ENCODE peak calls at places on chromosomes 2 and 18, in nine cellular contexts. Q, C, R, B, P, K, E, D and N are unnamed samples.

GRCh38 chr2:207265849-207266248 is 100.1 kb upstream of the KLF7 start:
- DNase-seq in Q (no peak), C (no peak), R (peak; percentile 66), B (no peak), P (no peak), K (no peak), E (no peak), D (no peak), N (no peak)

GRCh38 chr2:19648583-19648982 is 253.2 kb downstream of the TTC32 start:
- DNase-seq in Q (no peak), C (no peak), R (peak; percentile 81), B (peak; percentile 88), P (no peak), K (peak; percentile 66), E (no peak), D (no peak), N (no peak)

GRCh38 chr2:219484343-219485200 is 14.1 kb upstream of the GMPPA start:
- DNase-seq in Q (no peak), C (no peak), R (no peak), B (no peak), P (no peak), K (no peak), E (no peak), D (no peak), N (no peak)

GRCh38 chr2:163155279-163155883 is 316.8 kb upstream of the KCNH7 start:
- DNase-seq in Q (no peak), C (peak; percentile 24), R (peak; percentile 32), B (peak; percentile 49), P (no peak), K (peak; percentile 44), E (peak; percentile 59), D (no peak), N (peak; percentile 1)

GRCh38 chr2:241279413-241279812 is 36.1 kb downstream of the HDLBP start:
- DNase-seq in Q (peak; percentile 71), C (no peak), R (no peak), B (peak; percentile 37), P (no peak), K (no peak), E (no peak), D (no peak), N (no peak)

GRCh38 chr2:239113164-239113563 is 265.3 kb downstream of the TWIST2 start:
- DNase-seq in Q (no peak), C (no peak), R (peak; percentile 39), B (peak; percentile 59), P (no peak), K (no peak), E (no peak), D (no peak), N (no peak)

GRCh38 chr2:85433511-85434089 is 15.1 kb downstream of the SH2D6 start:
- DNase-seq in Q (no peak), C (no peak), R (peak; percentile 93), B (peak; percentile 98), P (peak; percentile 90), K (peak; percentile 55), E (no peak), D (peak; percentile 75), N (no peak)

GRCh38 chr2:96143848-96144480 is 1.3 kb downstream of the DUSP2 start:
- DNase-seq in Q (peak; percentile 18), C (no peak), R (no peak), B (no peak), P (no peak), K (peak; percentile 19), E (no peak), D (peak; percentile 61), N (peak; percentile 50)

GRCh38 chr2:19861771-19862170 is 40.0 kb downstream of the TTC32 start:
- DNase-seq in Q (no peak), C (no peak), R (peak; percentile 27), B (peak; percentile 51), P (no peak), K (no peak), E (no peak), D (no peak), N (no peak)

GRCh38 chr2:72147971-72148369 is 308 bp upstream of the CYP26B1 start:
- DNase-seq in Q (no peak), C (peak; percentile 14), R (no peak), B (no peak), P (no peak), K (no peak), E (no peak), D (no peak), N (no peak)

GRCh38 chr18:79494936-79495335 is 99.2 kb downstream of the NFATC1 start:
- DNase-seq in Q (no peak), C (no peak), R (no peak), B (no peak), P (no peak), K (no peak), E (no peak), D (peak; percentile 40), N (no peak)

GRCh38 chr2:1572638-1573037 is 159.4 kb downstream of the TPO start:
- DNase-seq in Q (no peak), C (no peak), R (peak; percentile 77), B (peak; percentile 49), P (no peak), K (no peak), E (no peak), D (peak; percentile 25), N (no peak)

GRCh38 chr2:95207111-95207961 is at the start of gene ZNF892:
- DNase-seq in Q (peak; percentile 89), C (peak; percentile 94), R (peak; percentile 91), B (peak; percentile 82), P (peak; percentile 63), K (peak; percentile 94), E (peak; percentile 90), D (peak; percentile 96), N (peak; percentile 88)

GRCh38 chr18:22428672-22429071 is 11.0 kb upstream of the CTAGE1 start:
- DNase-seq in Q (no peak), C (no peak), R (peak; percentile 21), B (peak; percentile 38), P (no peak), K (peak; percentile 12), E (no peak), D (no peak), N (no peak)

GRCh38 chr2:132618734-132619133 is 51.3 kb downstream of the LYPD1 start:
- DNase-seq in Q (no peak), C (no peak), R (no peak), B (no peak), P (no peak), K (no peak), E (no peak), D (no peak), N (no peak)

GRCh38 chr2:241767464-241768250 is 9.0 kb upstream of the GAL3ST2 start:
- DNase-seq in Q (peak; percentile 2), C (no peak), R (no peak), B (no peak), P (no peak), K (no peak), E (no peak), D (peak; percentile 61), N (no peak)

GRCh38 chr2:10712186-10712809 is 9.1 kb upstream of the ATP6V1C2 start:
- DNase-seq in Q (peak; percentile 32), C (no peak), R (no peak), B (no peak), P (no peak), K (no peak), E (no peak), D (no peak), N (peak; percentile 34)

GRCh38 chr2:186903183-186903582 is 54.2 kb upstream of the ZSWIM2 start:
- DNase-seq in Q (no peak), C (no peak), R (peak; percentile 18), B (peak; percentile 45), P (no peak), K (no peak), E (peak; percentile 56), D (no peak), N (no peak)
- TF ChIP-seq CTCF in Q (peak; percentile 10), C (peak; percentile 17), R (no peak), B (peak; percentile 49), P (peak; percentile 14), K (peak; percentile 44), E (no peak), D (peak; percentile 44), N (no peak)

DNA sequence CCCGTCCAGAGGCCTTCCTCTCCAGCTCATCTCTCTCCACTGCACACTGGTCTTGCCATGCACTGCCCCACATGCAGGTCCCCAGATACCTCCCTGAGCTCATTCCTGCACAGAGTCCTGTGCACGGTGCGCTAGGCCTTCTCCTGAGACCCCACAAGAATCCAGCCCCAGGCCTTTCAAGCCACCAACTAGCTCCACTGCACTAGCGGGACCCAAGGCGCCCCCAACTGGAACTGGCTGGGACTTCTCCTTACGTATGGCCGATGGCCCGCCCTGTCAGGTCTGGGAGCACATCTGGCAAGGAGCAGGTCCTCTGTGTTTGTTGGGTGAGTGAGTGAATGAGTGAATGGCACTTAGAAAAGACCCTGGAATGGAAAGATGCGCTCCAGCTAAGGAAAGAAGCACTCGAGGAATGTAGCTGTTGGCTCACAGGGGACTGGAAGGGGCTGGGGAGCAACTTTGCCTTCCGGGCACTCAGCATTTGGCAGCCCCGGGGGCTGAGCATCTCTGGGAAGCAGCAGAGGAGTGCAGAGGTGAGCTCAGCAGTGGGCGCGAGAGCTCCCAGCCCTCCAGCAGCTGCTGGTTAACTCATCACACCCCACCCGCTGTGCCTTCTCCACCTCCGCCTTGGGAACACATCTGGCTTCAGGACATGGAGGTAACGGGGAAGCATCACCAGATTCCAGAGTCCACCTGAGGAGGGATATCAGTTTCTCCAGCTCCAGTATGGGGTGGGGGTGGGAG is 223.1 kb downstream of the GLI2 start:
- DNase-seq in Q (peak; percentile 11), C (no peak), R (no peak), B (no peak), P (no peak), K (no peak), E (no peak), D (no peak), N (peak; percentile 20)
- TF ChIP-seq CTCF in Q (peak; percentile 34), C (no peak), R (peak; percentile 21), B (peak; percentile 39), P (peak; percentile 44), K (peak; percentile 6), E (no peak), D (no peak), N (no peak)

DNA sequence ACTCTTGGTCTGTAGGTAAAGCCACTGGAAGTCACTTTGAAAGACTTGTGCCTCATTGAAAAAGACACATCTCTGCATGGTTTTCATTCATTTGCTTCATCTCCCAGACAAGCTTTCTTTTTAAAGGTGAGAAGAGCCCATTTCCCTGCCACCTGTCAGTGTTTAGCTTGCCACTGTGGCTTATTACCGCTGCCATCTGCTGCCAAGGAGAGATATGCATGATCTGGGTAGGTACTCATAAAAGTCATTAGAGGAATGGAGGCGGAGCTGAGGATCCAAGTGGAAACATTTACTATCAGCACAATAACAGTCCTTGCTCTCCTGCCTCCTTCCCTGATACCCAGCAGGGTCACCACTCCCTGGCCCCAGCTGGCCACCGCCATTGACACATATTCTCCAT is 390.4 kb downstream of the TSN start:
- DNase-seq in Q (no peak), C (no peak), R (no peak), B (no peak), P (no peak), K (no peak), E (no peak), D (no peak), N (no peak)
- TF ChIP-seq CTCF in Q (peak; percentile 8), C (no peak), R (no peak), B (no peak), P (no peak), K (no peak), E (no peak), D (no peak), N (no peak)

DNA sequence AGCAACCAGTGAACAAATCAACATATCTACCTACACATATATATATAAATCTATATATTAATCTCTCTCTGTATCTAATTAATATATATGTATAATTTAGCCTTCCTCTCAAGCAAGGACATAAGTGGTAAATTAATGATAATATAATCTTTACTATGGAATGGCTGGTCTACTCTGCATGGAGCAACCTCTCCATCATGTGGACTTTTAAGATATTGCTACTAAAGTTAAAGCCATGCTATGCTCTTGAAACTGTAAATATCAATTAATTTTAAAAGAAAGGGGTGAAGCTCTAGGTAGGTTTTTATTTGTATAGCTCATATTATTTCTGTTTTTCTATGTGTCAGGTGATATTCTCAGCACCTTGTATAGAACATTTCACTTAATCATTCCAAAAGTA is 147.0 kb downstream of the PPP1R1C start:
- DNase-seq in Q (no peak), C (no peak), R (peak; percentile 12), B (peak; percentile 35), P (no peak), K (no peak), E (peak; percentile 65), D (no peak), N (no peak)
- TF ChIP-seq CTCF in Q (no peak), C (no peak), R (peak; percentile 50), B (peak; percentile 40), P (peak; percentile 37), K (no peak), E (no peak), D (peak; percentile 10), N (no peak)